ENCODE peak calls at places on chromosomes 6 and 20, in nine cellular contexts. X is GM12864; K is stimulated activated CD8-positive, alpha-beta memory T cell treated with anti-CD3 and anti-CD28 coated beads, Interleukin-7, amount 100 ng/mL, for 24 hours; B is fibroblast of the aortic adventitia; A is fibroblast of lung; G is ELF-1; O is GM10248; P is caudate nucleus; Y is endothelial cell of umbilical vein. E is an unnamed sample.
A peak's percentile ranks its signal among the peaks of the same experiment; 100 is the strongest.

GRCh38 chr20:61416546-61416945 is 164.5 kb downstream of the CDH4 start:
- DNase-seq in A (no peak), K (no peak), X (no peak), B (no peak), O (no peak), P (no peak), Y (no peak), G (no peak), E (no peak)

GRCh38 chr6:13635948-13636658 is 21.0 kb downstream of the NOL7 start:
- DNase-seq in Y (peak; percentile 41), K (no peak), X (no peak), P (no peak), O (no peak), A (no peak), G (no peak), B (no peak), E (no peak)

GRCh38 chr20:18856873-18857272 is 43.3 kb downstream of the SCP2D1 start:
- DNase-seq in B (no peak), P (no peak), G (peak; percentile 37), Y (no peak), K (no peak), O (no peak), A (no peak), X (no peak), E (no peak)

GRCh38 chr6:149032599-149033405 is 284.7 kb upstream of the TAB2 start:
- DNase-seq in B (peak; percentile 97), G (no peak), K (no peak), P (no peak), O (peak; percentile 80), A (peak; percentile 86), X (peak; percentile 83), Y (no peak), E (peak; percentile 92)

GRCh38 chr6:48474764-48475674 is 364.0 kb upstream of the PTCHD4 start:
- DNase-seq in K (no peak), X (no peak), B (peak; percentile 64), O (no peak), A (peak; percentile 35), P (no peak), Y (no peak), G (no peak), E (no peak)

GRCh38 chr6:5337573-5337972 is 76.3 kb downstream of the FARS2 start:
- DNase-seq in B (peak; percentile 50), P (no peak), X (no peak), G (no peak), O (no peak), A (peak; percentile 33), K (no peak), Y (peak; percentile 80), E (no peak)

GRCh38 chr6:41027251-41027650 is 11.8 kb downstream of the UNC5CL start:
- DNase-seq in A (no peak), B (no peak), O (no peak), X (no peak), Y (no peak), K (no peak), P (no peak), G (no peak), E (no peak)

GRCh38 chr20:49969946-49970345 is 12.8 kb upstream of the SNAI1 start:
- DNase-seq in K (no peak), X (no peak), O (no peak), A (no peak), G (no peak), B (no peak), P (no peak), Y (no peak), E (no peak)

GRCh38 chr6:135115411-135116293 is 61.0 kb upstream of the HBS1L start:
- DNase-seq in A (peak; percentile 2), X (no peak), G (no peak), O (no peak), B (no peak), K (no peak), Y (no peak), P (no peak), E (no peak)

E was measured in GM12878.